ENCODE peak calls at places on chromosomes 3 and 15, in seven cellular contexts. One of them, this sample, is unnamed.

GRCh38 chr3:33957176-33957575 is 158.7 kb downstream of the PDCD6IP start:
- DNase-seq in AG04450: no peak
- DNase-seq in naive thymus-derived CD8-positive, alpha-beta T cell: no peak
- DNase-seq in fibroblast of lung: no peak
- DNase-seq in tibial artery: no peak
- DNase-seq in GM23248: no peak
- DNase-seq in WTC11: no peak
- DNase-seq in this sample: no peak

GRCh38 chr3:127473244-127474024 is 117.1 kb downstream of the TPRA1 start:
- DNase-seq in AG04450: no peak
- DNase-seq in naive thymus-derived CD8-positive, alpha-beta T cell: no peak
- DNase-seq in fibroblast of lung: no peak
- DNase-seq in tibial artery: no peak
- DNase-seq in GM23248: no peak
- DNase-seq in WTC11: peak; percentile 87
- DNase-seq in this sample: peak; percentile 35

GRCh38 chr3:125057186-125057850 is 1.5 kb upstream of the HEG1 start:
- DNase-seq in AG04450: peak; percentile 77
- DNase-seq in naive thymus-derived CD8-positive, alpha-beta T cell: no peak
- DNase-seq in fibroblast of lung: peak; percentile 90
- DNase-seq in tibial artery: no peak
- DNase-seq in GM23248: peak; percentile 91
- DNase-seq in WTC11: no peak
- DNase-seq in this sample: no peak

GRCh38 chr15:99486371-99487336 is 79.1 kb upstream of the MEF2A start:
- DNase-seq in AG04450: no peak
- DNase-seq in naive thymus-derived CD8-positive, alpha-beta T cell: no peak
- DNase-seq in fibroblast of lung: peak; percentile 64
- DNase-seq in tibial artery: peak; percentile 96
- DNase-seq in GM23248: peak; percentile 91
- DNase-seq in WTC11: peak; percentile 42
- DNase-seq in this sample: peak; percentile 42

GRCh38 chr3:159787794-159788205 is 200.8 kb upstream of the IL12A start:
- DNase-seq in AG04450: peak; percentile 23
- DNase-seq in naive thymus-derived CD8-positive, alpha-beta T cell: no peak
- DNase-seq in fibroblast of lung: peak; percentile 90
- DNase-seq in tibial artery: no peak
- DNase-seq in GM23248: peak; percentile 46
- DNase-seq in WTC11: no peak
- DNase-seq in this sample: no peak

GRCh38 chr3:8307545-8308110 is 194.0 kb upstream of the LMCD1 start:
- DNase-seq in AG04450: no peak
- DNase-seq in naive thymus-derived CD8-positive, alpha-beta T cell: no peak
- DNase-seq in fibroblast of lung: no peak
- DNase-seq in tibial artery: no peak
- DNase-seq in GM23248: no peak
- DNase-seq in WTC11: no peak
- DNase-seq in this sample: no peak

GRCh38 chr3:187935623-187936156 is 190.4 kb upstream of the BCL6 start:
- DNase-seq in AG04450: no peak
- DNase-seq in naive thymus-derived CD8-positive, alpha-beta T cell: no peak
- DNase-seq in fibroblast of lung: no peak
- DNase-seq in tibial artery: no peak
- DNase-seq in GM23248: no peak
- DNase-seq in WTC11: no peak
- DNase-seq in this sample: peak; percentile 74

GRCh38 chr15:95362306-95362705 is 968.2 kb upstream of the NR2F2 start:
- DNase-seq in AG04450: no peak
- DNase-seq in naive thymus-derived CD8-positive, alpha-beta T cell: no peak
- DNase-seq in fibroblast of lung: no peak
- DNase-seq in tibial artery: no peak
- DNase-seq in GM23248: no peak
- DNase-seq in WTC11: no peak
- DNase-seq in this sample: no peak

GRCh38 chr15:88861621-88862020 is 33.7 kb downstream of the HAPLN3 start:
- DNase-seq in AG04450: no peak
- DNase-seq in naive thymus-derived CD8-positive, alpha-beta T cell: no peak
- DNase-seq in fibroblast of lung: no peak
- DNase-seq in tibial artery: no peak
- DNase-seq in GM23248: no peak
- DNase-seq in WTC11: no peak
- DNase-seq in this sample: no peak

GRCh38 chr3:73563896-73564582 is 60.7 kb downstream of the PDZRN3 start:
- DNase-seq in AG04450: no peak
- DNase-seq in naive thymus-derived CD8-positive, alpha-beta T cell: no peak
- DNase-seq in fibroblast of lung: peak; percentile 73
- DNase-seq in tibial artery: no peak
- DNase-seq in GM23248: peak; percentile 47
- DNase-seq in WTC11: no peak
- DNase-seq in this sample: no peak

GRCh38 chr3:16181361-16181760 is 6.9 kb downstream of the GALNT15 start:
- DNase-seq in AG04450: no peak
- DNase-seq in naive thymus-derived CD8-positive, alpha-beta T cell: no peak
- DNase-seq in fibroblast of lung: no peak
- DNase-seq in tibial artery: peak; percentile 93
- DNase-seq in GM23248: peak; percentile 93
- DNase-seq in WTC11: no peak
- DNase-seq in this sample: no peak

GRCh38 chr3:9455596-9455995 is 58.2 kb downstream of the SETD5 start:
- DNase-seq in AG04450: no peak
- DNase-seq in naive thymus-derived CD8-positive, alpha-beta T cell: no peak
- DNase-seq in fibroblast of lung: no peak
- DNase-seq in tibial artery: no peak
- DNase-seq in GM23248: no peak
- DNase-seq in WTC11: no peak
- DNase-seq in this sample: no peak

GRCh38 chr3:331881-332280 is 135.3 kb downstream of the CHL1 start:
- DNase-seq in AG04450: peak; percentile 55
- DNase-seq in naive thymus-derived CD8-positive, alpha-beta T cell: no peak
- DNase-seq in fibroblast of lung: peak; percentile 34
- DNase-seq in tibial artery: no peak
- DNase-seq in GM23248: no peak
- DNase-seq in WTC11: no peak
- DNase-seq in this sample: no peak

GRCh38 chr3:18703798-18704197 is 278.7 kb upstream of the SATB1 start:
- DNase-seq in AG04450: no peak
- DNase-seq in naive thymus-derived CD8-positive, alpha-beta T cell: no peak
- DNase-seq in fibroblast of lung: no peak
- DNase-seq in tibial artery: no peak
- DNase-seq in GM23248: no peak
- DNase-seq in WTC11: no peak
- DNase-seq in this sample: no peak

GRCh38 chr3:35679409-35680080 is 40.2 kb downstream of the ARPP21 start:
- DNase-seq in AG04450: no peak
- DNase-seq in naive thymus-derived CD8-positive, alpha-beta T cell: no peak
- DNase-seq in fibroblast of lung: no peak
- DNase-seq in tibial artery: no peak
- DNase-seq in GM23248: no peak
- DNase-seq in WTC11: no peak
- DNase-seq in this sample: no peak

GRCh38 chr15:88890495-88890894 is 4.8 kb downstream of the HAPLN3 start:
- DNase-seq in AG04450: no peak
- DNase-seq in naive thymus-derived CD8-positive, alpha-beta T cell: no peak
- DNase-seq in fibroblast of lung: peak; percentile 61
- DNase-seq in tibial artery: no peak
- DNase-seq in GM23248: peak; percentile 40
- DNase-seq in WTC11: no peak
- DNase-seq in this sample: no peak

GRCh38 chr15:80619677-80620076 is 75.4 kb upstream of the ABHD17C start:
- DNase-seq in AG04450: no peak
- DNase-seq in naive thymus-derived CD8-positive, alpha-beta T cell: no peak
- DNase-seq in fibroblast of lung: no peak
- DNase-seq in tibial artery: no peak
- DNase-seq in GM23248: peak; percentile 49
- DNase-seq in WTC11: no peak
- DNase-seq in this sample: no peak

GRCh38 chr15:95326689-95327525 is 1003.6 kb upstream of the NR2F2 start:
- DNase-seq in AG04450: no peak
- DNase-seq in naive thymus-derived CD8-positive, alpha-beta T cell: no peak
- DNase-seq in fibroblast of lung: no peak
- DNase-seq in tibial artery: peak; percentile 85
- DNase-seq in GM23248: peak; percentile 10
- DNase-seq in WTC11: peak; percentile 58
- DNase-seq in this sample: no peak

GRCh38 chr15:34119291-34119690 is 17.4 kb downstream of the PGBD4 start:
- DNase-seq in AG04450: no peak
- DNase-seq in naive thymus-derived CD8-positive, alpha-beta T cell: no peak
- DNase-seq in fibroblast of lung: peak; percentile 45
- DNase-seq in tibial artery: no peak
- DNase-seq in GM23248: peak; percentile 30
- DNase-seq in WTC11: no peak
- DNase-seq in this sample: no peak

GRCh38 chr3:48215466-48215865 is 7.8 kb upstream of the CAMP start:
- DNase-seq in AG04450: no peak
- DNase-seq in naive thymus-derived CD8-positive, alpha-beta T cell: no peak
- DNase-seq in fibroblast of lung: peak; percentile 14
- DNase-seq in tibial artery: peak; percentile 77
- DNase-seq in GM23248: peak; percentile 63
- DNase-seq in WTC11: no peak
- DNase-seq in this sample: no peak

GRCh38 chr3:69305011-69305410 is 80.9 kb downstream of the FRMD4B start:
- DNase-seq in AG04450: no peak
- DNase-seq in naive thymus-derived CD8-positive, alpha-beta T cell: no peak
- DNase-seq in fibroblast of lung: peak; percentile 48
- DNase-seq in tibial artery: no peak
- DNase-seq in GM23248: peak; percentile 45
- DNase-seq in WTC11: no peak
- DNase-seq in this sample: peak; percentile 27

GRCh38 chr15:69783211-69783610 is 314.5 kb downstream of the TLE3 start:
- DNase-seq in AG04450: no peak
- DNase-seq in naive thymus-derived CD8-positive, alpha-beta T cell: no peak
- DNase-seq in fibroblast of lung: no peak
- DNase-seq in tibial artery: no peak
- DNase-seq in GM23248: no peak
- DNase-seq in WTC11: no peak
- DNase-seq in this sample: no peak

GRCh38 chr15:101578443-101578894 is 73.7 kb downstream of the TM2D3 start:
- DNase-seq in AG04450: no peak
- DNase-seq in naive thymus-derived CD8-positive, alpha-beta T cell: no peak
- DNase-seq in fibroblast of lung: no peak
- DNase-seq in tibial artery: no peak
- DNase-seq in GM23248: peak; percentile 38
- DNase-seq in WTC11: peak; percentile 61
- DNase-seq in this sample: peak; percentile 23

GRCh38 chr15:76991048-76991447 is 3.9 kb upstream of the PSTPIP1 start:
- DNase-seq in AG04450: no peak
- DNase-seq in naive thymus-derived CD8-positive, alpha-beta T cell: no peak
- DNase-seq in fibroblast of lung: no peak
- DNase-seq in tibial artery: peak; percentile 68
- DNase-seq in GM23248: no peak
- DNase-seq in WTC11: peak; percentile 12
- DNase-seq in this sample: no peak

GRCh38 chr15:34366271-34367043 is 539 bp downstream of the LPCAT4 start:
- DNase-seq in AG04450: no peak
- DNase-seq in naive thymus-derived CD8-positive, alpha-beta T cell: peak; percentile 39
- DNase-seq in fibroblast of lung: peak; percentile 56
- DNase-seq in tibial artery: peak; percentile 76
- DNase-seq in GM23248: peak; percentile 63
- DNase-seq in WTC11: peak; percentile 85
- DNase-seq in this sample: peak; percentile 72

GRCh38 chr3:100662113-100662823 is 47.0 kb upstream of the TFG start:
- DNase-seq in AG04450: no peak
- DNase-seq in naive thymus-derived CD8-positive, alpha-beta T cell: no peak
- DNase-seq in fibroblast of lung: peak; percentile 6
- DNase-seq in tibial artery: no peak
- DNase-seq in GM23248: peak; percentile 45
- DNase-seq in WTC11: no peak
- DNase-seq in this sample: no peak

GRCh38 chr3:118262800-118263402 is 771.7 kb downstream of the IGSF11 start:
- DNase-seq in AG04450: no peak
- DNase-seq in naive thymus-derived CD8-positive, alpha-beta T cell: no peak
- DNase-seq in fibroblast of lung: no peak
- DNase-seq in tibial artery: no peak
- DNase-seq in GM23248: no peak
- DNase-seq in WTC11: no peak
- DNase-seq in this sample: no peak